ENCODE peak calls at places on chromosomes 2 and 18, in four cellular contexts. L is fibroblast of pulmonary artery, I is AG10803, P is cardiac muscle cell. W is an unnamed sample.

GRCh38 chr2:205684871-205685313 is 2.6 kb downstream of the NRP2 start:
- DNase-seq in L (peak), I (peak), P (peak), W (peak)

GRCh38 chr18:63585988-63586387 is 1.2 kb upstream of the SERPINB13 start:
- DNase-seq in L (no peak), I (no peak), P (no peak), W (no peak)

GRCh38 chr2:205931388-205931787 is 154.6 kb downstream of the INO80D start:
- DNase-seq in L (no peak), I (no peak), P (no peak), W (no peak)

GRCh38 chr2:132416996-132417395 is 391 bp downstream of the GPR39 start:
- DNase-seq in L (no peak), I (no peak), P (no peak), W (no peak)

GRCh38 chr2:61952291-61952690 is 46.8 kb downstream of the COMMD1 start:
- DNase-seq in L (no peak), I (no peak), P (no peak), W (peak)

GRCh38 chr2:42736598-42737322 is 27.2 kb downstream of the OXER1 start:
- DNase-seq in L (no peak), I (no peak), P (no peak), W (peak)

GRCh38 chr2:45009928-45010705 is 865 bp upstream of the SIX2 start:
- DNase-seq in L (peak), I (peak), P (peak), W (peak)

GRCh38 chr2:2834105-2834504 is 503.0 kb upstream of the MYT1L start:
- DNase-seq in L (no peak), I (no peak), P (no peak), W (no peak)

GRCh38 chr2:187307606-187308005 is 140.4 kb downstream of the CALCRL start:
- DNase-seq in L (peak), I (no peak), P (no peak), W (no peak)

GRCh38 chr2:170928036-170928823 is 823 bp upstream of the GORASP2 start:
- DNase-seq in L (no peak), I (no peak), P (no peak), W (peak)

GRCh38 chr2:155393406-155393805 is 694.9 kb downstream of the KCNJ3 start:
- DNase-seq in L (no peak), I (no peak), P (no peak), W (no peak)

GRCh38 chr2:144592500-144593256 is 72.8 kb upstream of the ZEB2 start:
- DNase-seq in L (no peak), I (no peak), P (no peak), W (no peak)

GRCh38 chr2:237473474-237474453 is 13.3 kb upstream of the MLPH start:
- DNase-seq in L (no peak), I (peak), P (no peak), W (no peak)

GRCh38 chr2:36329746-36330145 is 25.8 kb upstream of the CRIM1 start:
- DNase-seq in L (peak), I (peak), P (no peak), W (peak)

GRCh38 chr2:10202136-10202535 is 79.6 kb downstream of the RRM2 start:
- DNase-seq in L (peak), I (peak), P (no peak), W (peak)

GRCh38 chr2:229921101-229921891 is 513 bp downstream of the TRIP12 start:
- DNase-seq in L (peak), I (peak), P (peak), W (peak)

GRCh38 chr2:10014418-10015190 is 28.7 kb upstream of the KLF11 start:
- DNase-seq in L (no peak), I (no peak), P (no peak), W (peak)

GRCh38 chr2:236131073-236131692 is 37.0 kb downstream of the GBX2 start:
- DNase-seq in L (no peak), I (no peak), P (no peak), W (no peak)

GRCh38 chr2:236133410-236134012 is 34.7 kb downstream of the GBX2 start:
- DNase-seq in L (no peak), I (no peak), P (no peak), W (no peak)

GRCh38 chr2:236137066-236137465 is 31.1 kb downstream of the GBX2 start:
- DNase-seq in L (no peak), I (no peak), P (no peak), W (no peak)

GRCh38 chr2:236136483-236136882 is 31.7 kb downstream of the GBX2 start:
- DNase-seq in L (no peak), I (no peak), P (no peak), W (no peak)
- H3K4me3 ChIP-seq in L (no peak), I (no peak), P (no peak), W (no peak)

GRCh38 chr2:210477496-210477895 is 937 bp upstream of the LANCL1 start:
- DNase-seq in L (peak), I (peak), P (peak), W (peak)

GRCh38 chr2:210475726-210476125 is 833 bp downstream of the LANCL1 start:
- DNase-seq in L (peak), I (no peak), P (no peak), W (no peak)

GRCh38 chr2:210478661-210479060 is 2.1 kb upstream of the LANCL1 start:
- DNase-seq in L (no peak), I (no peak), P (no peak), W (no peak)

GRCh38 chr2:210474776-210475175 is 1.8 kb downstream of the LANCL1 start:
- DNase-seq in L (no peak), I (no peak), P (no peak), W (no peak)

GRCh38 chr2:210476194-210477128 is at the start of gene LANCL1:
- DNase-seq in L (peak), I (peak), P (peak), W (peak)
- H3K4me3 ChIP-seq in L (peak), I (peak), P (peak), W (peak)

GRCh38 chr2:166573393-166573792 is 79.3 kb upstream of the SCN7A start:
- DNase-seq in L (peak), I (peak), P (peak), W (peak)

GRCh38 chr2:166563894-166564293 is 69.8 kb upstream of the SCN7A start:
- DNase-seq in L (no peak), I (no peak), P (no peak), W (peak)

GRCh38 chr2:166572958-166573357 is 78.9 kb upstream of the SCN7A start:
- DNase-seq in L (no peak), I (no peak), P (no peak), W (no peak)

GRCh38 chr2:166565501-166565900 is 71.5 kb upstream of the SCN7A start:
- DNase-seq in L (no peak), I (no peak), P (no peak), W (no peak)

GRCh38 chr2:166568409-166568808 is 74.4 kb upstream of the SCN7A start:
- DNase-seq in L (no peak), I (no peak), P (no peak), W (no peak)
- H3K4me3 ChIP-seq in L (no peak), I (no peak), P (no peak), W (no peak)

DNA sequence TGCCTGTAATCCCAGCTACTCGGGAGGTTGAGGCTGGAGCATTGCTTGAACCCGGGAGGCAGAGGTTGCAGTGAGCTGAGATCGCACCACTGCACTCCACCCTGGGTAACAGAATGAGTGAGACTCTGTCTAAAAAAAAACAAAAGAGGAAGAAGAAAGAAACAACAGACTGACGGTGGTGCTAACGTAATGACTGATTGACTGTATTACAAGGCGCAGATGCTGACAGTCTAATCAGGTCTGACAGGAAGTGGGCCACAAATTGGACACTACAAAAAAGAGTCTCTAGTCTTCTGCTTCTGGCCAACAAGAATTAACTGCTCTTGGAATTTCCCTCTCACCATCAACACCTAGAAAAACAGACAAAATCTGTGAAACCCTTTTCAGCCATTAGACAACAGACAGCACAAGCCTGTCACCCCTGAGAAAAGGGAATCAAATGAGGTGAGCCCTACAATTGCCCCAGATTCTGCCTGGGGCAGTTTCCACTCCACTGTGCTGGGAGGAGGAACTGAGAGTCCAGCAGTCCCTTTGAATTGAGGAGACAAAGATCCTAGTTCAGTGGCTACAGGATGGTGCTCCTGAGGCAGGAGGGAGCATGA is 43.2 kb downstream of the SNED1 start:
- DNase-seq in L (no peak), I (no peak), P (no peak), W (no peak)
- H3K4me3 ChIP-seq in L (no peak), I (no peak), P (no peak), W (no peak)

W was measured in epithelial cell of esophagus.